ENCODE peak calls at places on chromosomes 2 and 18, in four cellular contexts. G is GM10248, Y is GM23338, N is GM23248. H is an unnamed sample.

GRCh38 chr18:55577812-55578539 is 10.0 kb downstream of the TCF4 start:
- DNase-seq in G (no peak), Y (peak), N (no peak), H (no peak)

GRCh38 chr2:60531638-60532216 is 21.7 kb downstream of the BCL11A start:
- DNase-seq in G (no peak), Y (peak), N (no peak), H (no peak)

GRCh38 chr18:51666717-51667320 is 469.3 kb upstream of the MEX3C start:
- DNase-seq in G (no peak), Y (peak), N (peak), H (no peak)

GRCh38 chr18:5253910-5254309 is 41.6 kb downstream of the ZBTB14 start:
- DNase-seq in G (no peak), Y (no peak), N (no peak), H (no peak)

GRCh38 chr2:158676696-158677095 is 118.4 kb upstream of the DAPL1 start:
- DNase-seq in G (no peak), Y (no peak), N (no peak), H (no peak)

GRCh38 chr2:220687231-220687843 is 884.8 kb downstream of the EPHA4 start:
- DNase-seq in G (peak), Y (peak), N (peak), H (peak)

GRCh38 chr2:37797081-37797480 is 125.6 kb upstream of the CDC42EP3 start:
- DNase-seq in G (no peak), Y (no peak), N (peak), H (no peak)

GRCh38 chr2:191626497-191627151 is 51.3 kb upstream of the NABP1 start:
- DNase-seq in G (no peak), Y (no peak), N (peak), H (no peak)

GRCh38 chr2:241941691-241942301 is 72.3 kb downstream of the RTP5 start:
- DNase-seq in G (no peak), Y (no peak), N (no peak), H (no peak)

GRCh38 chr2:58289029-58289428 is 47.9 kb upstream of the FANCL start:
- DNase-seq in G (no peak), Y (no peak), N (peak), H (no peak)

GRCh38 chr2:133733856-133734255 is 165.6 kb upstream of the NCKAP5 start:
- DNase-seq in G (no peak), Y (no peak), N (peak), H (no peak)

GRCh38 chr2:217102941-217103340 is 243.1 kb upstream of the TNP1 start:
- DNase-seq in G (no peak), Y (no peak), N (peak), H (no peak)

GRCh38 chr2:230124792-230125452 is 56.2 kb upstream of the SLC16A14 start:
- DNase-seq in G (no peak), Y (no peak), N (no peak), H (no peak)

GRCh38 chr2:176677746-176678145 is 408.5 kb downstream of the MTX2 start:
- DNase-seq in G (no peak), Y (no peak), N (peak), H (no peak)

GRCh38 chr2:45289997-45290673 is 280.9 kb upstream of the SIX2 start:
- DNase-seq in G (no peak), Y (no peak), N (no peak), H (peak)

GRCh38 chr2:159090514-159091201 is 122.2 kb downstream of the TANC1 start:
- DNase-seq in G (peak), Y (no peak), N (peak), H (no peak)

GRCh38 chr2:6812857-6813530 is 52.7 kb downstream of the CMPK2 start:
- DNase-seq in G (no peak), Y (peak), N (no peak), H (no peak)

GRCh38 chr2:143968860-143969259 is 551.1 kb downstream of the ZEB2 start:
- DNase-seq in G (no peak), Y (no peak), N (no peak), H (no peak)

GRCh38 chr2:27606611-27607010 is 22.2 kb downstream of the CCDC121 start:
- DNase-seq in G (no peak), Y (no peak), N (peak), H (no peak)

GRCh38 chr18:14089781-14090180 is 42.5 kb downstream of the ZNF519 start:
- DNase-seq in G (no peak), Y (peak), N (peak), H (no peak)

GRCh38 chr2:172473167-172473566 is 45.8 kb downstream of the ITGA6 start:
- DNase-seq in G (no peak), Y (no peak), N (no peak), H (no peak)

GRCh38 chr2:60862642-60863041 is 18.7 kb upstream of the REL start:
- DNase-seq in G (no peak), Y (no peak), N (no peak), H (no peak)

GRCh38 chr2:215767625-215768024 is 245.7 kb downstream of the MREG start:
- DNase-seq in G (no peak), Y (no peak), N (no peak), H (no peak)

GRCh38 chr2:181152221-181152620 is 171.8 kb downstream of the UBE2E3 start:
- DNase-seq in G (no peak), Y (no peak), N (no peak), H (no peak)

GRCh38 chr2:77521931-77522470 is at the start of gene LRRTM4:
- DNase-seq in G (no peak), Y (peak), N (no peak), H (no peak)

GRCh38 chr2:40431600-40431955 is 20.3 kb downstream of the SLC8A1 start:
- DNase-seq in G (no peak), Y (no peak), N (peak), H (no peak)

GRCh38 chr18:37393945-37394609 is 171.5 kb downstream of the CELF4 start:
- DNase-seq in G (peak), Y (peak), N (peak), H (peak)

GRCh38 chr18:23353459-23353858 is 99.6 kb upstream of the RIOK3 start:
- DNase-seq in G (peak), Y (no peak), N (no peak), H (no peak)

GRCh38 chr18:63132819-63133200 is 186.8 kb downstream of the BCL2 start:
- DNase-seq in G (no peak), Y (no peak), N (no peak), H (no peak)

GRCh38 chr2:98923244-98923940 is 12.6 kb downstream of the CRACDL start:
- DNase-seq in G (no peak), Y (no peak), N (no peak), H (no peak)

GRCh38 chr2:64063454-64063853 is 44.2 kb upstream of the VPS54 start:
- DNase-seq in G (no peak), Y (no peak), N (no peak), H (no peak)

GRCh38 chr2:180690611-180691010 is 289.8 kb upstream of the UBE2E3 start:
- DNase-seq in G (no peak), Y (no peak), N (peak), H (no peak)

GRCh38 chr2:46229134-46230063 is 67.8 kb upstream of the EPAS1 start:
- DNase-seq in G (peak), Y (peak), N (no peak), H (peak)

GRCh38 chr2:209451209-209451822 is 27.5 kb downstream of the MAP2 start:
- DNase-seq in G (no peak), Y (peak), N (no peak), H (no peak)

GRCh38 chr2:120669121-120669952 is 66.3 kb upstream of the GLI2 start:
- DNase-seq in G (no peak), Y (peak), N (peak), H (no peak)

GRCh38 chr2:188410504-188411235 is 119.0 kb downstream of the GULP1 start:
- DNase-seq in G (no peak), Y (peak), N (peak), H (no peak)

GRCh38 chr2:176285321-176285720 is 16.1 kb downstream of the MTX2 start:
- DNase-seq in G (no peak), Y (no peak), N (peak), H (no peak)

GRCh38 chr2:2914252-2914651 is 463.4 kb downstream of the EIPR1 start:
- DNase-seq in G (no peak), Y (no peak), N (no peak), H (no peak)

GRCh38 chr2:159146930-159147666 is 139.4 kb downstream of the WDSUB1 start:
- DNase-seq in G (no peak), Y (no peak), N (no peak), H (no peak)